ENCODE peak calls at places on chromosomes 7 and 10, in nine cellular contexts. I, C, Z, L, G, X, M, J and E are unnamed samples.

GRCh38 chr7:143882611-143883078 is 19.3 kb downstream of the TCAF1 start:
- DNase-seq in L (peak; percentile 40), C (peak; percentile 35), G (peak; percentile 36), J (peak; percentile 72), X (no peak), I (peak; percentile 85), M (no peak), Z (peak; percentile 85), E (peak; percentile 22)

GRCh38 chr10:110865184-110865803 is 6.4 kb upstream of the PDCD4 start:
- DNase-seq in G (no peak), M (peak; percentile 70), X (no peak), C (no peak), J (peak; percentile 57), Z (no peak), I (no peak), L (no peak), E (no peak)

GRCh38 chr10:78863121-78863520 is 205.6 kb upstream of the ZMIZ1 start:
- DNase-seq in I (no peak), G (no peak), M (no peak), Z (no peak), X (peak; percentile 34), C (no peak), L (no peak), J (no peak), E (no peak)

GRCh38 chr10:132404911-132405462 is 8.0 kb downstream of the PWWP2B start:
- DNase-seq in C (no peak), I (no peak), L (no peak), G (no peak), M (no peak), X (peak; percentile 84), Z (no peak), J (no peak), E (no peak)

GRCh38 chr7:87312215-87312865 is 33.1 kb upstream of the CROT start:
- DNase-seq in C (no peak), Z (no peak), M (peak; percentile 75), L (peak; percentile 63), J (no peak), I (no peak), G (peak; percentile 66), X (peak; percentile 58), E (peak; percentile 46)

GRCh38 chr7:125605241-125605640 is 675.6 kb upstream of the POT1 start:
- DNase-seq in J (no peak), I (no peak), X (no peak), C (no peak), M (no peak), Z (no peak), G (no peak), L (no peak), E (peak; percentile 62)

GRCh38 chr7:42527004-42527403 is 290.0 kb upstream of the GLI3 start:
- DNase-seq in M (no peak), I (no peak), C (no peak), J (no peak), Z (no peak), L (no peak), G (no peak), X (no peak), E (no peak)

GRCh38 chr10:7488418-7488829 is 77.6 kb upstream of the SFMBT2 start:
- DNase-seq in L (peak; percentile 39), I (no peak), Z (no peak), M (peak; percentile 13), J (peak; percentile 58), C (no peak), G (no peak), X (no peak), E (peak; percentile 19)

GRCh38 chr7:129168219-129168991 is 20.0 kb upstream of the SMO start:
- DNase-seq in G (no peak), M (peak; percentile 30), Z (no peak), J (no peak), X (peak; percentile 58), C (no peak), L (no peak), I (no peak), E (no peak)

GRCh38 chr7:45881280-45881758 is 7.0 kb upstream of the IGFBP1 start:
- DNase-seq in C (no peak), L (no peak), Z (no peak), X (no peak), J (no peak), G (no peak), M (no peak), I (no peak), E (no peak)

GRCh38 chr7:2202361-2202761 is 30.4 kb downstream of the MAD1L1 start:
- DNase-seq in J (no peak), Z (no peak), I (no peak), L (no peak), M (no peak), G (no peak), X (no peak), C (no peak), E (no peak)
- H3K27ac ChIP-seq in J (no peak overlapping the region), Z (no peak overlapping the region), I (no peak overlapping the region), L (no peak overlapping the region), M (no peak overlapping the region), G (no peak overlapping the region), X (no peak overlapping the region), C (no peak overlapping the region), E (no peak overlapping the region)

DNA sequence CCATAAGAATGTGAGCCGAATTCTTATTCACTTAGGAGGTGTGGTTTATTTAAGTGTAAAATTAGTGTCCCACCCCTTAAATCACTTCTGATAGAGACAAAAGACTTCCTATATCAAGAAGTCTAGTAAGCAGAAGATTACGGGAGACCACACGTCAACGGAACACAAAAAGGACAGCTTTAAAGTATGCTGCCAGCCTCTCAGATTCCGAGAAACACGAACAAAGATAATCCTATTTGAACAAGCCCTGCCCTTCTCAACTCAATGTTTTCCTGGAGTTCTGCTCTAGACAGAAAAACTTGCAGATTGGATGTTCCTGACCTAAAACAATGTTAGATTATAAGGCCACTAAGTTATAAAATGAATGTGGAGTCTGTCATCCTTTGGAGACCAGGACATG is 4.9 kb upstream of the MCU start:
- DNase-seq in G (no peak), X (no peak), Z (no peak), C (no peak), L (no peak), I (no peak), J (no peak), M (no peak), E (no peak)
- H3K27ac ChIP-seq in G (peak overlapping the region; percentile 85), X (no peak overlapping the region), Z (no peak overlapping the region), C (no peak overlapping the region), L (peak overlapping the region; percentile 66), I (peak overlapping the region; percentile 93), J (no peak overlapping the region), M (no peak overlapping the region), E (no peak overlapping the region)

GRCh38 chr7:99363286-99363685 is 11.2 kb upstream of the ARPC1B start:
- DNase-seq in L (no peak), I (no peak), J (no peak), G (no peak), M (no peak), X (no peak), Z (no peak), C (no peak), E (no peak)
- H3K27ac ChIP-seq in L (no peak overlapping the region), I (no peak overlapping the region), J (no peak overlapping the region), G (no peak overlapping the region), M (no peak overlapping the region), X (no peak overlapping the region), Z (no peak overlapping the region), C (no peak overlapping the region), E (peak overlapping the region; percentile 69)

GRCh38 chr10:74949434-74949833 is 123.0 kb downstream of the KAT6B start:
- DNase-seq in M (no peak), G (no peak), C (no peak), I (no peak), L (no peak), J (no peak), X (no peak), Z (no peak), E (no peak)
- H3K27ac ChIP-seq in M (no peak overlapping the region), G (no peak overlapping the region), C (no peak overlapping the region), I (no peak overlapping the region), L (no peak overlapping the region), J (no peak overlapping the region), X (no peak overlapping the region), Z (no peak overlapping the region), E (peak overlapping the region; percentile 60)

GRCh38 chr10:6020806-6021205 is 41.4 kb downstream of the IL2RA start:
- DNase-seq in G (no peak), L (no peak), I (no peak), J (no peak), Z (no peak), M (no peak), X (no peak), C (no peak), E (peak; percentile 11)

GRCh38 chr10:6019796-6020195 is 42.4 kb downstream of the IL2RA start:
- DNase-seq in Z (no peak), M (no peak), J (no peak), G (no peak), C (no peak), L (no peak), X (no peak), I (no peak), E (no peak)

GRCh38 chr10:6019010-6019782 is 41.9 kb upstream of the IL15RA start:
- DNase-seq in Z (no peak), G (no peak), C (no peak), L (no peak), J (no peak), I (no peak), M (no peak), X (no peak), E (no peak)

GRCh38 chr10:6018422-6018821 is 41.1 kb upstream of the IL15RA start:
- DNase-seq in Z (peak; percentile 37), L (no peak), G (no peak), X (no peak), I (no peak), J (no peak), M (no peak), C (no peak), E (no peak)

DNA sequence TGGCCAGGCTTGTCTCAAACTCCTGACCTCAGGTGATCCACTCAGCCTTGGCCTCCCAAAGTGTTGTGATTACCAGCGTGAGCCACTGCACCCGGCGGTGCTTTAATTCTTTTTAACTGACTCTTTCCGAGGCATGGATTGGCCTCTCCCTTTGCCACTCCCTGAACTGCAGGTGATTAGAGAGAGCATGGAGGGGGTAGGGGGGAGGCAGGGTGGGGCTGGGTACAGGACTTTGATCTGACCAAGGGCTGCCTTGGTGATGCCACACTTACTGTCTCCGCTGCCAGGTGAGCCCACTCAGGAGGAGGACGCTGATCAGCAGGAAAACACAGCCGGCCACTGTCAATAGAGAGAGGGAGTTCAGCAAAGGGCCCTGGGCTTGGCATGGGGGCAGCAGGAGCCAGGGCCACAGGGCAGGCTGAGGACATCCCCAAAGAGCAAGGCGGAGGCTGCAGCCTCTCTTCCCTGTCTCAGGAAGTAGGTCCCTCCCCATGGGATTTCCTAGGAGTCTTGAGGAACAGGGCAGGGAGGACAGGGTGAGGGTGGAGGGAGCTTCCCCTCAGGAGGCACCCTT is 40.5 kb upstream of the IL15RA start:
- DNase-seq in Z (no peak), J (no peak), L (peak; percentile 34), C (no peak), X (no peak), G (no peak), M (no peak), I (no peak), E (no peak)
- H3K27ac ChIP-seq in Z (peak overlapping the region; percentile 39), J (peak overlapping the region; percentile 38), L (no peak overlapping the region), C (peak overlapping the region; percentile 56), X (no peak overlapping the region), G (no peak overlapping the region), M (no peak overlapping the region), I (no peak overlapping the region), E (no peak overlapping the region)

GRCh38 chr7:151483700-151483960 is 36.1 kb downstream of the RHEB start:
- DNase-seq in C (no peak), J (no peak), I (no peak), X (no peak), M (no peak), Z (no peak), G (no peak), L (no peak), E (no peak)
- H3K27ac ChIP-seq in C (no peak overlapping the region), J (no peak overlapping the region), I (peak overlapping the region; percentile 43), X (no peak overlapping the region), M (peak overlapping the region; percentile 55), Z (no peak overlapping the region), G (no peak overlapping the region), L (peak overlapping the region; percentile 36), E (no peak overlapping the region)